ENCODE peak calls at places on chromosomes 7 and 10, in six cellular contexts. N is T follicular helper cell, L is activated B cell treated with CpG ODN at 0.5 μM for 24 hours, V is HT1080, E is fibroblast of lung, P is OCI-LY7. K is an unnamed sample.

GRCh38 chr10:118374404-118374803 is 32.3 kb upstream of the FAM204A start:
- DNase-seq in P (no peak), N (no peak), V (peak), E (peak), L (no peak), K (peak)

GRCh38 chr10:78210548-78210947 is 176.9 kb downstream of the RPS24 start:
- DNase-seq in P (no peak), L (no peak), V (no peak), N (no peak), E (peak), K (no peak)

GRCh38 chr7:11458736-11459483 is 373.1 kb downstream of the THSD7A start:
- DNase-seq in V (peak), P (no peak), E (peak), N (no peak), L (no peak), K (peak)

GRCh38 chr10:35040761-35041501 is 49.2 kb downstream of the CUL2 start:
- DNase-seq in E (peak), V (peak), N (no peak), L (no peak), P (no peak), K (peak)

GRCh38 chr10:88881922-88882645 is 2.0 kb downstream of the STAMBPL1 start:
- DNase-seq in L (no peak), E (no peak), V (no peak), P (no peak), N (no peak), K (no peak)

GRCh38 chr7:111960909-111961440 is 245.2 kb downstream of the DOCK4 start:
- DNase-seq in E (no peak), V (no peak), P (no peak), N (no peak), L (no peak), K (no peak)

GRCh38 chr10:126617208-126617607 is 53.3 kb downstream of the C10orf90 start:
- DNase-seq in E (no peak), L (no peak), P (no peak), N (no peak), V (no peak), K (no peak)

GRCh38 chr10:11689945-11690736 is 52.0 kb upstream of the ECHDC3 start:
- DNase-seq in N (no peak), E (peak), L (no peak), P (no peak), V (no peak), K (no peak)

GRCh38 chr7:101936612-101937231 is 119.3 kb downstream of the CUX1 start:
- DNase-seq in L (no peak), E (peak), V (no peak), N (no peak), P (peak), K (no peak)

GRCh38 chr10:45308707-45309106 is 6.7 kb downstream of the OR13A1 start:
- DNase-seq in E (no peak), N (no peak), P (peak), V (no peak), L (no peak), K (peak)

GRCh38 chr7:137953043-137953691 is 48.7 kb downstream of the CREB3L2 start:
- DNase-seq in E (peak), L (no peak), P (no peak), V (peak), N (no peak), K (no peak)

GRCh38 chr10:35843524-35844171 is 201.6 kb upstream of the FZD8 start:
- DNase-seq in N (no peak), P (no peak), L (no peak), V (no peak), E (no peak), K (no peak)

GRCh38 chr10:119859422-119860258 is 13.0 kb downstream of the MCMBP start:
- DNase-seq in N (no peak), E (peak), L (no peak), V (peak), P (peak), K (peak)

GRCh38 chr10:86659721-86660438 is 5.5 kb downstream of the OPN4 start:
- DNase-seq in N (no peak), L (no peak), V (no peak), E (no peak), P (no peak), K (no peak)

GRCh38 chr7:47582748-47583740 is 1.1 kb upstream of the TNS3 start:
- DNase-seq in V (no peak), N (no peak), E (peak), P (no peak), L (no peak), K (no peak)

GRCh38 chr10:70052462-70053211 is at the start of gene MACROH2A2:
- DNase-seq in N (no peak), E (peak), V (peak), L (no peak), P (no peak), K (peak)

GRCh38 chr10:24128066-24128751 is 80.7 kb upstream of the KIAA1217 start:
- DNase-seq in P (no peak), N (no peak), V (no peak), L (no peak), E (peak), K (no peak)